ENCODE peak calls at places on chromosome 11, in seven cellular contexts. T is lung; V is stimulated activated CD8-positive, alpha-beta memory T cell treated with anti-CD3 and anti-CD28 coated beads, Interleukin-7, amount 100 ng/mL, for 48 hours; P is CMK; O is heart left ventricle; J is GM23248; S is activated CD8-positive, alpha-beta memory T cell treated with anti-CD3 and anti-CD28 coated beads, Interleukin-2, amount 50 U/mL, for 48 hours. R is an unnamed sample.

GRCh38 chr11:118406599-118407166 is 5.3 kb downstream of the ATP5MG start:
- DNase-seq in T (no peak), V (no peak), P (no peak), O (no peak), J (peak), S (no peak), R (peak)

GRCh38 chr11:17597770-17598169 is 50.7 kb downstream of the OTOG start:
- DNase-seq in T (no peak), V (no peak), P (no peak), O (no peak), J (no peak), S (no peak), R (no peak)

GRCh38 chr11:66768088-66768521 is 39.1 kb upstream of the SPTBN2 start:
- DNase-seq in T (no peak), V (no peak), P (no peak), O (no peak), J (peak), S (no peak), R (no peak)

GRCh38 chr11:131624526-131624925 is 254.1 kb downstream of the NTM start:
- DNase-seq in T (no peak), V (no peak), P (no peak), O (no peak), J (peak), S (no peak), R (no peak)

GRCh38 chr11:78349114-78349513 is 68.5 kb downstream of the GAB2 start:
- DNase-seq in T (no peak), V (no peak), P (no peak), O (no peak), J (no peak), S (no peak), R (no peak)

GRCh38 chr11:82890941-82891340 is 9.3 kb downstream of the PRCP start:
- DNase-seq in T (no peak), V (no peak), P (no peak), O (no peak), J (no peak), S (no peak), R (no peak)

GRCh38 chr11:44133335-44133946 is 38.0 kb downstream of the EXT2 start:
- DNase-seq in T (no peak), V (no peak), P (no peak), O (no peak), J (peak), S (no peak), R (peak)

GRCh38 chr11:113106507-113106906 is 145.3 kb downstream of the NCAM1 start:
- DNase-seq in T (no peak), V (no peak), P (no peak), O (no peak), J (peak), S (no peak), R (peak)

GRCh38 chr11:46026616-46027293 is 94.5 kb downstream of the PHF21A start:
- DNase-seq in T (no peak), V (no peak), P (no peak), O (no peak), J (peak), S (no peak), R (no peak)

GRCh38 chr11:130877532-130877931 is 38.7 kb downstream of the SNX19 start:
- DNase-seq in T (no peak), V (no peak), P (no peak), O (peak), J (peak), S (no peak), R (no peak)

GRCh38 chr11:581342-581741 is 5.1 kb downstream of the PHRF1 start:
- DNase-seq in T (no peak), V (no peak), P (no peak), O (no peak), J (no peak), S (no peak), R (no peak)

GRCh38 chr11:45755281-45755859 is 49.6 kb upstream of the SLC35C1 start:
- DNase-seq in T (no peak), V (no peak), P (no peak), O (no peak), J (no peak), S (no peak), R (no peak)

GRCh38 chr11:111327908-111328624 is 29.7 kb downstream of the POU2AF3 start:
- DNase-seq in T (peak), V (no peak), P (no peak), O (peak), J (no peak), S (no peak), R (no peak)

GRCh38 chr11:87144266-87144665 is 106.5 kb downstream of the TMEM135 start:
- DNase-seq in T (no peak), V (no peak), P (no peak), O (no peak), J (no peak), S (no peak), R (no peak)

GRCh38 chr11:44622190-44622650 is 56.8 kb downstream of the CD82 start:
- DNase-seq in T (peak), V (no peak), P (no peak), O (no peak), J (no peak), S (peak), R (no peak)

GRCh38 chr11:78379039-78379670 is 38.5 kb downstream of the GAB2 start:
- DNase-seq in T (no peak), V (no peak), P (peak), O (no peak), J (peak), S (no peak), R (no peak)

GRCh38 chr11:90252053-90252452 is 29.2 kb upstream of the CHORDC1 start:
- DNase-seq in T (no peak), V (no peak), P (no peak), O (no peak), J (no peak), S (no peak), R (no peak)

GRCh38 chr11:102254047-102254446 is 63.2 kb upstream of the BIRC3 start:
- DNase-seq in T (no peak), V (no peak), P (peak), O (no peak), J (peak), S (no peak), R (no peak)

GRCh38 chr11:67308031-67308866 is 4.9 kb downstream of the SSH3 start:
- DNase-seq in T (no peak), V (no peak), P (no peak), O (no peak), J (no peak), S (no peak), R (no peak)

GRCh38 chr11:32312206-32312817 is 123.0 kb downstream of the WT1 start:
- DNase-seq in T (no peak), V (no peak), P (no peak), O (no peak), J (peak), S (no peak), R (no peak)

GRCh38 chr11:110715541-110715940 is 3.3 kb upstream of the ARHGAP20 start:
- DNase-seq in T (no peak), V (no peak), P (no peak), O (no peak), J (peak), S (no peak), R (no peak)

GRCh38 chr11:5600374-5600851 is 4.0 kb downstream of the TRIM6 start:
- DNase-seq in T (peak), V (peak), P (peak), O (peak), J (peak), S (peak), R (peak)

GRCh38 chr11:134013518-134013917 is 55.4 kb upstream of the JAM3 start:
- DNase-seq in T (no peak), V (no peak), P (no peak), O (no peak), J (no peak), S (no peak), R (no peak)

GRCh38 chr11:69213964-69214363 is 58.2 kb downstream of the SMIM38 start:
- DNase-seq in T (no peak), V (no peak), P (no peak), O (no peak), J (no peak), S (peak), R (no peak)

GRCh38 chr11:125312391-125312790 is 147.8 kb downstream of the PKNOX2 start:
- DNase-seq in T (no peak), V (no peak), P (no peak), O (no peak), J (no peak), S (no peak), R (no peak)

GRCh38 chr11:123231777-123232176 is 36.7 kb upstream of the CLMP start:
- DNase-seq in T (no peak), V (no peak), P (no peak), O (no peak), J (peak), S (no peak), R (no peak)

GRCh38 chr11:105144887-105145286 is 5.3 kb upstream of the CARD18 start:
- DNase-seq in T (no peak), V (no peak), P (no peak), O (no peak), J (peak), S (no peak), R (peak)

GRCh38 chr11:14932447-14932846 is 39.7 kb downstream of the CALCA start:
- DNase-seq in T (no peak), V (no peak), P (no peak), O (no peak), J (no peak), S (no peak), R (no peak)

GRCh38 chr11:125376856-125377255 is 119.2 kb downstream of the FEZ1 start:
- DNase-seq in T (no peak), V (no peak), P (no peak), O (no peak), J (peak), S (no peak), R (no peak)

GRCh38 chr11:70073881-70074371 is 4.2 kb upstream of the ANO1 start:
- DNase-seq in T (no peak), V (no peak), P (no peak), O (peak), J (peak), S (no peak), R (peak)

GRCh38 chr11:9527481-9528140 is 45.9 kb upstream of the WEE1 start:
- DNase-seq in T (no peak), V (no peak), P (no peak), O (no peak), J (peak), S (no peak), R (peak)

GRCh38 chr11:45527898-45528297 is 137.5 kb downstream of the CHST1 start:
- DNase-seq in T (no peak), V (no peak), P (no peak), O (no peak), J (no peak), S (no peak), R (no peak)

GRCh38 chr11:118401880-118402590 is 629 bp downstream of the ATP5MG start:
- DNase-seq in T (no peak), V (no peak), P (no peak), O (no peak), J (peak), S (no peak), R (peak)